ENCODE peak calls at places on chromosomes 2 and 18, in five cellular contexts. E is psoas muscle, N is AG10803, A is neural progenitor cell, L is AG09319. Y is an unnamed sample.

GRCh38 chr2:224069172-224069571 is 30.1 kb upstream of the SERPINE2 start:
- DNase-seq in L (no peak), E (peak; percentile 50), A (no peak), N (peak; percentile 70), Y (no peak)

GRCh38 chr2:178787934-178788333 is 19.3 kb downstream of the TTN start:
- DNase-seq in A (no peak), N (no peak), E (no peak), L (no peak), Y (no peak)

GRCh38 chr18:22827216-22827615 is 105.9 kb upstream of the RBBP8 start:
- DNase-seq in N (peak; percentile 41), A (no peak), L (no peak), E (no peak), Y (no peak)

GRCh38 chr2:154623819-154624218 is 74.7 kb upstream of the KCNJ3 start:
- DNase-seq in L (no peak), E (no peak), A (peak; percentile 65), N (peak; percentile 6), Y (no peak)

GRCh38 chr2:71609958-71610357 is 156.6 kb downstream of the DYSF start:
- DNase-seq in N (peak; percentile 55), L (peak; percentile 10), E (no peak), A (no peak), Y (peak; percentile 60)

GRCh38 chr2:118723394-118723793 is 124.1 kb downstream of the EN1 start:
- DNase-seq in A (no peak), N (peak; percentile 58), E (no peak), L (peak; percentile 22), Y (peak; percentile 6)

GRCh38 chr2:88038263-88039105 is 17.1 kb downstream of the KRCC1 start:
- DNase-seq in L (peak; percentile 27), N (peak; percentile 92), E (no peak), A (no peak), Y (peak; percentile 92)

GRCh38 chr2:233712596-233713261 is at the start of gene UGT1A5:
- DNase-seq in L (no peak), E (no peak), A (no peak), N (no peak), Y (no peak)

GRCh38 chr2:209721497-209721896 is 50.1 kb upstream of the UNC80 start:
- DNase-seq in N (no peak), L (no peak), E (no peak), A (no peak), Y (peak; percentile 17)

GRCh38 chr2:174492963-174493431 is 6.2 kb upstream of the GPR155 start:
- DNase-seq in N (no peak), E (no peak), L (no peak), A (no peak), Y (no peak)

GRCh38 chr2:168138369-168138768 is 109.0 kb downstream of the STK39 start:
- DNase-seq in N (no peak), E (peak; percentile 18), A (peak; percentile 12), L (no peak), Y (no peak)

DNA sequence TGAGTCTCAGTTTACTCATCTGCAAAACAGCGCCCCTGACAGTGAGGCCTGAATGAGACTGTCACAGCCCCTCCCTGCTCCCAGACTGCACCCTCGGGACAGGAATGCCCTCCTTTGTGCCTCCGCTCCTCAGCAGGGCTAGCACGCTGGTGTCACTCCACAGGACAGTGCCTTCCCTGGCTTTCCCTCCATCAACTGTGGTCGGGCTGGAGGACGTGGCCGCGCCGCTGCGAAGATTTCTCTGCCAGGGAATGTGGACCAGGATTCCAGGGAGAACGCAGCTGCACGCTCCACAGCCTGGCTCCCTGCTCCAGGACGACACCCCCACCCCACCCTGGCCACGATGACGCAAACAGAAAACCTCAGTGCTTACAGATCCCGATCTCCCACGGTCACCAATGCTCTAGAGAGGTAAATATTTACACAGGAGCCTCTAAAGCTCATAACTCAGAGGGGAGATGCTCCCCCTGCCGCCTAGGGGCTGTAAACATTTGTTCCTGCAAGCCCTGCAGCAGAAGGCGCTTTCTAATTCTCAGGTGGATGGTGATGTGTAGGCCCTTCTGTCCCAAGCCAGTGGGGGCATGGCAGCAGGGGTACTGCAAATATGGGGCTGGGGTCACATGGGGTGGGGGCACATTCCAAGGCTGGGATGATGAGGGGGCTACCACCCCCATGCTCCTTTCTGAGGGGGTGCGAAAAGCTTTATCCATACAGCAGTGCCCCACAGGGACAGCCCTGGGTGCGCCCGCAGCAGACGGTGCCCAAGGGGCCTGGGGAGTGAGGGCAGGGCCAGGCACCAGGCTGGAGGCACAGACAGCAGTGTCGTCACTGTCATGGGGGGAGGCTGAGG is 12.4 kb downstream of the HS6ST1 start:
- DNase-seq in E (peak; percentile 69), N (peak; percentile 99), L (peak; percentile 95), A (peak; percentile 52), Y (peak; percentile 94)
- TF ChIP-seq CTCF in E (no peak), N (peak; percentile 60), L (peak; percentile 56), A (peak; percentile 41), Y (peak; percentile 69)

GRCh38 chr2:200171761-200172482 is 134.6 kb upstream of the SPATS2L start:
- DNase-seq in N (no peak), L (no peak), A (no peak), E (no peak), Y (no peak)
- TF ChIP-seq CTCF in N (no peak), L (no peak), A (no peak), E (no peak), Y (no peak)

GRCh38 chr2:109280804-109281203 is 151.8 kb downstream of the SH3RF3 start:
- DNase-seq in A (no peak), L (no peak), E (no peak), N (no peak), Y (no peak)
- TF ChIP-seq CTCF in A (peak; percentile 18), L (no peak), E (peak; percentile 26), N (no peak), Y (peak; percentile 20)

DNA sequence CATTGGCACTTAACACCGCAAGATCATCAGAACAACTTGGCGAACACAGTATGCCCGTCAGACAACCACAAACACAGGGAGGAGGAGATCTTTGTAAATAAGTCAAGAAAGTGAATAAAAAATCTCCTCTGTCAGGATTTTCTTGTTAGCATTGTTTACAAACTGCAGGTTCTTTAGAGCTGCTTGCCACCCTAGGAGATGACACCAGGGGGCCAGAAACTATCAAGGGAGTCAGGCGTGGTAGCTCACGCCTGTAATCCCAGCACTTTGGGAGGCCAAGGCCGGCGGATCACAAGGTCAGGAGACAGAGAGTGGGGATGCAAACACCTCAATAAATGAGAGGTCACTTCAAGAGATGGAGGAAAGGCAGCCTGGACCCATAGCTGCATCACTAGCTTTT is 428.1 kb downstream of the SETBP1 start:
- DNase-seq in N (no peak), A (no peak), E (no peak), L (no peak), Y (no peak)
- TF ChIP-seq CTCF in N (no peak), A (no peak), E (no peak), L (no peak), Y (no peak)